ENCODE peak calls at places on chromosome 14, in eight cellular contexts. C is GM23248; B is SK-N-SH; J is hepatocyte; G is IMR-90; L is H9; K is K562; D is naive thymus-derived CD4-positive, alpha-beta T cell. V is an unnamed sample.
A peak's percentile ranks its signal among the peaks of the same experiment; 100 is the strongest.

GRCh38 chr14:34501997-34502396 is 37.5 kb downstream of the EAPP start:
- DNase-seq in C (peak; percentile 46), B (no peak), J (no peak), G (peak; percentile 48), L (no peak), K (no peak), D (no peak), V (no peak)

GRCh38 chr14:88380405-88380804 is 5.1 kb upstream of the SPATA7 start:
- DNase-seq in C (peak; percentile 6), B (peak; percentile 22), J (peak; percentile 23), G (peak; percentile 5), L (no peak), K (no peak), D (no peak), V (no peak)

GRCh38 chr14:49897965-49898364 is 5.1 kb downstream of the ARF6 start:
- DNase-seq in C (no peak), B (no peak), J (no peak), G (no peak), L (no peak), K (no peak), D (no peak), V (no peak)

GRCh38 chr14:72652179-72652578 is 241.7 kb downstream of the DPF3 start:
- DNase-seq in C (peak; percentile 26), B (no peak), J (no peak), G (peak; percentile 67), L (no peak), K (no peak), D (no peak), V (no peak)

GRCh38 chr14:41785696-41786095 is 179.0 kb downstream of the LRFN5 start:
- DNase-seq in C (no peak), B (no peak), J (no peak), G (no peak), L (no peak), K (no peak), D (no peak), V (no peak)

GRCh38 chr14:103923863-103924262 is 4.4 kb upstream of the TDRD9 start:
- DNase-seq in C (no peak), B (peak; percentile 81), J (no peak), G (no peak), L (no peak), K (peak; percentile 19), D (no peak), V (no peak)

GRCh38 chr14:85301506-85301905 is 228.4 kb upstream of the FLRT2 start:
- DNase-seq in C (no peak), B (no peak), J (no peak), G (no peak), L (no peak), K (no peak), D (no peak), V (no peak)

GRCh38 chr14:93100570-93100969 is 15.2 kb downstream of the ITPK1 start:
- DNase-seq in C (no peak), B (peak; percentile 64), J (no peak), G (no peak), L (no peak), K (no peak), D (no peak), V (no peak)

GRCh38 chr14:60093088-60093487 is 1.4 kb downstream of the PCNX4 start:
- DNase-seq in C (peak; percentile 42), B (no peak), J (no peak), G (no peak), L (no peak), K (no peak), D (no peak), V (no peak)

GRCh38 chr14:49769581-49770211 is 1.7 kb downstream of the KLHDC2 start:
- DNase-seq in C (no peak), B (no peak), J (no peak), G (no peak), L (no peak), K (no peak), D (no peak), V (no peak)

GRCh38 chr14:59435987-59436386 is 29.2 kb downstream of the GPR135 start:
- DNase-seq in C (no peak), B (no peak), J (no peak), G (no peak), L (no peak), K (no peak), D (no peak), V (no peak)

GRCh38 chr14:54776361-54777001 is 126.1 kb downstream of the GCH1 start:
- DNase-seq in C (peak; percentile 86), B (peak; percentile 33), J (no peak), G (peak; percentile 79), L (no peak), K (no peak), D (peak; percentile 13), V (peak; percentile 7)

GRCh38 chr14:93295541-93296220 is 37.2 kb downstream of the BTBD7 start:
- DNase-seq in C (no peak), B (peak; percentile 12), J (no peak), G (no peak), L (no peak), K (no peak), D (no peak), V (no peak)

GRCh38 chr14:46325777-46326176 is 325.8 kb downstream of the RPL10L start:
- DNase-seq in C (no peak), B (no peak), J (no peak), G (no peak), L (no peak), K (no peak), D (no peak), V (no peak)

GRCh38 chr14:59254911-59255545 is 66.6 kb downstream of the DAAM1 start:
- DNase-seq in C (peak; percentile 71), B (peak; percentile 12), J (no peak), G (peak; percentile 30), L (no peak), K (no peak), D (no peak), V (no peak)

GRCh38 chr14:64766430-64767151 is 62.4 kb downstream of the PLEKHG3 start:
- DNase-seq in C (no peak), B (no peak), J (no peak), G (no peak), L (peak; percentile 81), K (no peak), D (no peak), V (peak; percentile 15)

GRCh38 chr14:57069702-57070101 is 199.0 kb downstream of the EXOC5 start:
- DNase-seq in C (no peak), B (no peak), J (no peak), G (no peak), L (no peak), K (no peak), D (no peak), V (no peak)

GRCh38 chr14:36518586-36519430 is 1.2 kb downstream of the NKX2-1 start:
- DNase-seq in C (no peak), B (peak; percentile 26), J (no peak), G (no peak), L (no peak), K (no peak), D (no peak), V (no peak)
- H3K27ac ChIP-seq in C (no peak overlapping the region), B (no peak overlapping the region), J (no peak overlapping the region), G (no peak overlapping the region), L (no peak overlapping the region), K (no peak overlapping the region), D (no peak overlapping the region), V (no peak overlapping the region)

DNA sequence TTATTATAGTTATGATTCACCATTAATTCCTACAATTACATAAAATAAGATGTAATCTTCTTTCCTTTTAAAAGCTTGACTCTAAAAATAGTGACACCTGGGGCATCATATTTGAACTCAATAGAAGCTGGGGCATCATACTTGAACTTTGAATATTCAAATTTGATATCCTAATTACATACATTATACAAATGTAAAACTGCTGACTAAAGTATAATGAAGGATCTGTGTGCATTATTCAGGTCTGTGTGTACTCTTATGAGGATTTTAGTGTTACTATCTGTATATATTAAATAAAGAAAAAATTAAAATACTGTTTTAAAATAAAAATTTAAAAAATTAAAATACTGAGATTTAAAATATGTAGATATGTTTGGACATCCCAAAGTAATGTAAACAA is 696.9 kb upstream of the FBXO33 start:
- DNase-seq in C (no peak), B (no peak), J (no peak), G (no peak), L (no peak), K (no peak), D (no peak), V (no peak)
- H3K27ac ChIP-seq in C (no peak overlapping the region), B (no peak overlapping the region), J (no peak overlapping the region), G (no peak overlapping the region), L (no peak overlapping the region), K (no peak overlapping the region), D (no peak overlapping the region), V (no peak overlapping the region)

DNA sequence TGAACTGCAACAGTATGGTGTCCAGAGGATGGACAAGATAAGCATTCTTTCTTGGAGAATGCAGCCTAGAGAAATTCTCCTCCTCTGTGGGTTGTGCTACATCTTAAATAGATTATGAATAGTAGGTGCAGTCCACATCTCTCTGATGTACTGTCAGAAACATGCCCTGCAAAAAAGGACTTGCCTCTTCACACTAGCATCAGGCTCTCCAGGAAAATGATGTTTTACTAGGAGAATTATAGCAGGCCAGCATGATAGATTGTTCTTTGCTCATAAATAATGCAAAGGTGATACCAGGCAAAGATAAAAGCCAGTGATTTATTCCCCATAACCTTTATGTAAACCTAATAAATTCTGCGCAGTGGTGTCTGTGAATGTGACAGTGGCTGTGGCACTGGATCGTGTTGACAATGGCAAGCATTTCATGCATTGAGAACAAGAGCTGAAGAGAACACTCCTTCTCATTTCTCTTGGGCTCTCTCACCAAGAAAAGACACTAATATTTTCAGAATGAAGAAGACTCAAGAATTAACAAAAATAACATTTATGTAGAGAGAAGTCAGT is 646.5 kb upstream of the SEL1L start:
- DNase-seq in C (no peak), B (no peak), J (no peak), G (no peak), L (no peak), K (no peak), D (no peak), V (no peak)
- H3K27ac ChIP-seq in C (no peak overlapping the region), B (no peak overlapping the region), J (no peak overlapping the region), G (no peak overlapping the region), L (no peak overlapping the region), K (no peak overlapping the region), D (no peak overlapping the region), V (no peak overlapping the region)

DNA sequence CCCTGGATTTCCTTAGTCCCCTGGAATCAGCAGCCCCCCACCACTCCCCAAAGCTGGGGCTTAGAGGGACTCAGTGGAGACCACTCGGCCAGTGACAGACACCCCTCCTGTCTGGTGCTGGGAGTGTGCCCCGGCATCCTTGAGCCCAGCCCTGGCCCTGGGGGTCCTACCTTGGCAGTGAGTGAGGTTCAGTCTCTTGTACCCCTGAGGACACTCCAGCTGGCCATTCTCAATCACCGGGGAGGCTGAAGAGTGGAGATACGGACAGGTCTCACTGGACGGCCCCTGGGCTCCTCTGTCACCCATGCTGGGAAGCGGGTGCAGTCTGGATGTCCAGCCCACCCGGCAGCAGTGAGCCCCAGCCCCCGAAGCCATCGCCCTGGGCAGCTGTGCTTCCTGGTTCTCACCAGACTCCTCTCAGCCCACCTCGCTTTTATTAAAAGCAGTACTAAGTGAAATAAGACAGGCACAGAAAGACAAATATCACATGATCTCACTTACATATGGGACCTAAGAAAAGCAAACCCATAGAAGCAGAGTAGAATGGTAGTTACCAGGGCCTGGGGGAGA is 42.3 kb downstream of the ISCA2 start:
- DNase-seq in C (no peak), B (peak; percentile 65), J (no peak), G (no peak), L (no peak), K (no peak), D (no peak), V (no peak)
- H3K27ac ChIP-seq in C (no peak overlapping the region), B (no peak overlapping the region), J (no peak overlapping the region), G (no peak overlapping the region), L (no peak overlapping the region), K (no peak overlapping the region), D (no peak overlapping the region), V (no peak overlapping the region)

GRCh38 chr14:26775765-26776577 is 178.1 kb upstream of the NOVA1 start:
- DNase-seq in C (peak; percentile 71), B (no peak), J (no peak), G (peak; percentile 36), L (no peak), K (no peak), D (no peak), V (no peak)

GRCh38 chr14:26773906-26774593 is 176.2 kb upstream of the NOVA1 start:
- DNase-seq in C (no peak), B (no peak), J (no peak), G (no peak), L (no peak), K (no peak), D (no peak), V (no peak)
- H3K27ac ChIP-seq in C (no peak overlapping the region), B (no peak overlapping the region), J (no peak overlapping the region), G (no peak overlapping the region), L (no peak overlapping the region), K (no peak overlapping the region), D (no peak overlapping the region), V (no peak overlapping the region)